ENCODE peak calls at places on chromosomes 12 and 14, in seven cellular contexts. A, Q, T, R, S, N and U are unnamed samples.

GRCh38 chr14:54257424-54257823 is 139.4 kb upstream of the CDKN3 start:
- DNase-seq in Q (no peak), N (no peak), T (no peak), R (no peak), S (no peak), A (no peak), U (no peak)

GRCh38 chr14:37546621-37547447 is 48.2 kb downstream of the FOXA1 start:
- DNase-seq in N (no peak), T (no peak), Q (no peak), S (no peak), A (no peak), R (no peak), U (peak; percentile 34)

GRCh38 chr14:92665699-92666110 is 82.7 kb downstream of the LGMN start:
- DNase-seq in Q (no peak), R (no peak), N (no peak), S (no peak), A (no peak), T (peak; percentile 57), U (no peak)

GRCh38 chr14:105092912-105093425 is 27.7 kb upstream of the GPR132 start:
- DNase-seq in R (peak; percentile 61), T (peak; percentile 87), A (no peak), Q (no peak), S (peak; percentile 38), N (peak; percentile 73), U (no peak)

GRCh38 chr14:106822905-106823304 is 1296.5 kb downstream of the TMEM121 start:
- DNase-seq in T (no peak), N (no peak), Q (no peak), S (no peak), R (no peak), A (no peak), U (no peak)

GRCh38 chr14:60722836-60723217 is 1.3 kb downstream of the SIX4 start:
- DNase-seq in A (no peak), N (no peak), R (peak; percentile 37), Q (no peak), S (no peak), T (no peak), U (peak; percentile 60)

GRCh38 chr14:60710506-60710905 is 13.6 kb downstream of the SIX4 start:
- DNase-seq in Q (no peak), S (no peak), R (no peak), A (no peak), N (no peak), T (no peak), U (no peak)

GRCh38 chr14:82720931-82721330 is 1187.3 kb upstream of the SEL1L start:
- DNase-seq in A (no peak), S (no peak), Q (no peak), N (no peak), T (no peak), R (no peak), U (no peak)

GRCh38 chr12:14239350-14239934 is 126.0 kb upstream of the ATF7IP start:
- DNase-seq in A (no peak), R (no peak), S (no peak), T (no peak), N (peak; percentile 42), Q (no peak), U (no peak)

GRCh38 chr12:113244015-113244983 is 23.0 kb downstream of the TPCN1 start:
- DNase-seq in Q (peak; percentile 72), R (no peak), A (no peak), T (peak; percentile 80), S (no peak), N (no peak), U (no peak)

GRCh38 chr14:85131523-85131922 is 398.4 kb upstream of the FLRT2 start:
- DNase-seq in N (no peak), A (no peak), Q (no peak), S (no peak), R (no peak), T (no peak), U (peak; percentile 52)

GRCh38 chr12:65941388-65941787 is 117.1 kb downstream of the HMGA2 start:
- DNase-seq in Q (no peak), R (no peak), T (no peak), S (no peak), A (no peak), N (no peak), U (no peak)

GRCh38 chr14:69339426-69339825 is 58.7 kb downstream of the ERH start:
- DNase-seq in T (no peak), N (no peak), A (no peak), S (no peak), R (no peak), Q (no peak), U (no peak)

GRCh38 chr12:99670635-99671034 is 23.1 kb downstream of the GARIN6 start:
- DNase-seq in N (no peak), Q (no peak), A (peak; percentile 17), S (no peak), R (no peak), T (no peak), U (no peak)

GRCh38 chr12:89882051-89882450 is 173.4 kb upstream of the ATP2B1 start:
- DNase-seq in T (no peak), N (no peak), S (no peak), A (no peak), Q (no peak), R (no peak), U (no peak)